ENCODE peak calls at places on chromosomes 12 and 14, in seven cellular contexts. G is ELR; B is progenitor cell of endocrine pancreas; L is naive B cell; W is lower lobe of right lung; V is stimulated activated CD4-positive, alpha-beta T cell treated with anti-CD3 and anti-CD28 coated beads, Interleukin-15, amount 100 ng/mL, for 1 hour; Y is SW480. I is an unnamed sample.

GRCh38 chr14:52987514-52987913 is 36.7 kb upstream of the FERMT2 start:
- DNase-seq in L (no peak), V (no peak), G (no peak), B (no peak), W (no peak), Y (no peak), I (no peak)

GRCh38 chr14:57692671-57693070 is 173.2 kb downstream of the SLC35F4 start:
- DNase-seq in G (peak), W (no peak), B (no peak), Y (peak), V (no peak), L (no peak), I (peak)

GRCh38 chr12:65510584-65511050 is 232.1 kb downstream of the MSRB3 start:
- DNase-seq in L (no peak), G (no peak), V (no peak), B (peak), W (no peak), Y (peak), I (no peak)

GRCh38 chr12:12718853-12719252 is 1.7 kb downstream of the CDKN1B start:
- DNase-seq in V (no peak), W (no peak), B (no peak), G (peak), Y (peak), L (peak), I (peak)

GRCh38 chr14:104967144-104967413 is 11.1 kb downstream of the AHNAK2 start:
- DNase-seq in Y (no peak), W (no peak), L (no peak), B (no peak), G (no peak), V (no peak), I (no peak)

GRCh38 chr12:4115570-4115969 is 158.0 kb upstream of the CCND2 start:
- DNase-seq in W (no peak), B (no peak), G (no peak), L (no peak), Y (no peak), V (no peak), I (no peak)

GRCh38 chr14:65854215-65854614 is 441.7 kb downstream of the FUT8 start:
- DNase-seq in V (no peak), Y (no peak), W (no peak), L (no peak), G (no peak), B (no peak), I (no peak)

GRCh38 chr14:90666571-90666970 is 149.7 kb downstream of the TTC7B start:
- DNase-seq in G (no peak), L (no peak), V (no peak), B (no peak), W (no peak), Y (no peak), I (no peak)

GRCh38 chr14:35349966-35350365 is 54.6 kb downstream of the NFKBIA start:
- DNase-seq in G (no peak), B (no peak), W (peak), L (no peak), Y (no peak), V (no peak), I (no peak)

GRCh38 chr12:109144224-109144623 is 27.8 kb downstream of the ACACB start:
- DNase-seq in V (no peak), Y (no peak), W (no peak), B (no peak), L (no peak), G (no peak), I (no peak)

GRCh38 chr12:10372534-10372931 is 17.3 kb downstream of the KLRK1 start:
- DNase-seq in W (no peak), L (no peak), Y (no peak), V (no peak), G (no peak), B (no peak), I (no peak)

GRCh38 chr14:31263485-31264133 is 56.0 kb upstream of the HECTD1 start:
- DNase-seq in V (no peak), L (no peak), Y (peak), B (no peak), G (peak), W (no peak), I (no peak)

GRCh38 chr14:29906256-29906885 is 21.3 kb downstream of the PRKD1 start:
- DNase-seq in W (no peak), Y (no peak), B (no peak), L (no peak), V (no peak), G (peak), I (no peak)

GRCh38 chr12:52909256-52909655 is 4.4 kb upstream of the KRT8 start:
- DNase-seq in V (no peak), L (no peak), B (no peak), W (no peak), G (no peak), Y (no peak), I (no peak)

GRCh38 chr12:100391856-100392255 is 35.0 kb downstream of the SLC17A8 start:
- DNase-seq in B (no peak), L (no peak), G (peak), Y (no peak), W (no peak), V (no peak), I (no peak)

GRCh38 chr14:49424436-49425331 is 161.5 kb downstream of the RPS29 start:
- DNase-seq in V (no peak), L (no peak), G (peak), Y (no peak), W (no peak), B (no peak), I (no peak)

GRCh38 chr12:3038931-3039510 is 38.2 kb upstream of the TSPAN9 start:
- DNase-seq in Y (no peak), G (no peak), B (no peak), W (no peak), V (no peak), L (no peak), I (no peak)

GRCh38 chr12:78155546-78155945 is 324.9 kb downstream of the NAV3 start:
- DNase-seq in G (peak), L (no peak), Y (no peak), V (no peak), B (no peak), W (no peak), I (no peak)

GRCh38 chr12:46711756-46712155 is 114.0 kb downstream of the SLC38A4 start:
- DNase-seq in W (no peak), G (peak), L (no peak), Y (no peak), B (no peak), V (no peak), I (no peak)

GRCh38 chr12:50188875-50189575 is 21.9 kb upstream of the CERS5 start:
- DNase-seq in B (no peak), Y (no peak), G (no peak), V (no peak), W (no peak), L (peak), I (peak)

GRCh38 chr12:42299392-42300308 is 26.2 kb downstream of the ZCRB1 start:
- DNase-seq in Y (peak), L (no peak), B (no peak), V (no peak), W (no peak), G (peak), I (peak)